ENCODE peak calls at places on chromosomes 16 and 17, in eight cellular contexts. D is right lobe of liver; R is fibroblast of the conjunctiva; B is H9; Y is psoas muscle; G is AG04450; Z is stimulated activated CD8-positive, alpha-beta memory T cell treated with anti-CD3 and anti-CD28 coated beads, Interleukin-7, amount 100 ng/mL, for 1 hour; C is naive thymus-derived CD4-positive, alpha-beta T cell. Q is an unnamed sample.

GRCh38 chr17:7042507-7043194 is 1.2 kb downstream of the SLC16A11 start:
- DNase-seq in C (peak; percentile 55), Z (no peak), R (no peak), D (no peak), B (peak; percentile 71), G (no peak), Y (no peak), Q (no peak)

GRCh38 chr17:70374496-70374895 is 205.2 kb downstream of the KCNJ2 start:
- DNase-seq in Z (no peak), G (no peak), D (no peak), R (no peak), B (no peak), Y (no peak), C (no peak), Q (no peak)

GRCh38 chr16:2708290-2708639 is 11.8 kb downstream of the PRSS27 start:
- DNase-seq in G (no peak), Y (no peak), D (no peak), Z (no peak), C (no peak), B (no peak), R (no peak), Q (no peak)

GRCh38 chr16:1150511-1150982 is 2.4 kb upstream of the CACNA1H start:
- DNase-seq in D (no peak), R (no peak), B (peak; percentile 62), Z (no peak), G (no peak), Y (no peak), C (peak; percentile 10), Q (no peak)

GRCh38 chr17:56558088-56558487 is 35.4 kb upstream of the NOG start:
- DNase-seq in C (no peak), Y (no peak), R (no peak), B (no peak), Z (no peak), D (no peak), G (no peak), Q (no peak)

GRCh38 chr16:67155305-67156145 is 4.2 kb downstream of the TRADD start:
- DNase-seq in R (peak; percentile 37), Y (peak; percentile 90), Z (peak; percentile 50), B (peak; percentile 85), G (peak; percentile 33), C (peak; percentile 85), D (peak; percentile 84), Q (peak; percentile 11)

GRCh38 chr16:65660390-65660789 is 538.5 kb upstream of the CDH11 start:
- DNase-seq in G (no peak), Y (no peak), R (no peak), C (no peak), Z (no peak), D (no peak), B (no peak), Q (no peak)

GRCh38 chr17:50187741-50188520 is 13.5 kb downstream of the COL1A1 start:
- DNase-seq in R (no peak), Z (no peak), D (no peak), G (no peak), Y (no peak), B (no peak), C (no peak), Q (no peak)

GRCh38 chr16:3542153-3542550 is 35.1 kb downstream of the NLRC3 start:
- DNase-seq in B (no peak), R (no peak), Z (no peak), D (no peak), Y (no peak), G (no peak), C (no peak), Q (no peak)

GRCh38 chr16:14464192-14464591 is 165.9 kb downstream of the PARN start:
- DNase-seq in G (no peak), R (no peak), C (no peak), D (no peak), B (no peak), Z (no peak), Y (no peak), Q (no peak)

GRCh38 chr17:73591278-73592078 is 52.8 kb downstream of the SDK2 start:
- DNase-seq in C (peak; percentile 73), R (no peak), G (no peak), B (no peak), Z (no peak), Y (no peak), D (no peak), Q (no peak)

GRCh38 chr17:82647593-82648164 is 565 bp downstream of the WDR45B start:
- DNase-seq in Z (no peak), G (no peak), R (no peak), B (no peak), Y (peak; percentile 73), D (peak; percentile 57), C (peak; percentile 47), Q (no peak)

GRCh38 chr17:65538679-65539529 is 22.5 kb downstream of the AXIN2 start:
- DNase-seq in D (no peak), Y (no peak), Z (no peak), B (no peak), C (peak; percentile 40), R (no peak), G (no peak), Q (no peak)

GRCh38 chr16:86877108-86877507 is 298.8 kb downstream of the FOXL1 start:
- DNase-seq in B (no peak), C (no peak), G (no peak), D (no peak), Z (no peak), R (no peak), Y (no peak), Q (no peak)

GRCh38 chr16:5058476-5058875 is 7.3 kb downstream of the C16orf89 start:
- DNase-seq in R (no peak), B (peak; percentile 92), Y (no peak), G (no peak), C (no peak), D (no peak), Z (no peak), Q (no peak)

GRCh38 chr16:11205754-11206459 is 50.1 kb downstream of the SOCS1 start:
- DNase-seq in Z (no peak), Y (no peak), D (peak; percentile 81), G (no peak), B (no peak), R (no peak), C (no peak), Q (no peak)

GRCh38 chr17:75260679-75261335 is 599 bp downstream of the GGA3 start:
- DNase-seq in B (no peak), R (no peak), Z (no peak), G (no peak), D (no peak), C (no peak), Y (no peak), Q (no peak)

GRCh38 chr16:8928467-8928957 is 35.2 kb downstream of the USP7 start:
- DNase-seq in Z (no peak), C (no peak), B (no peak), G (peak; percentile 21), Y (no peak), D (no peak), R (peak; percentile 9), Q (no peak)

GRCh38 chr17:57955183-57955952 is at the start of gene CUEDC1:
- DNase-seq in R (no peak), Y (peak; percentile 93), G (no peak), C (peak; percentile 56), D (peak; percentile 86), B (peak; percentile 66), Z (peak; percentile 26), Q (peak; percentile 49)

GRCh38 chr17:30838187-30838807 is 6.5 kb downstream of the ATAD5 start:
- DNase-seq in C (no peak), Z (no peak), G (no peak), Y (no peak), B (no peak), R (no peak), D (no peak), Q (no peak)